ENCODE peak calls at places on chromosomes 4 and X, in eight cellular contexts. One of them, this sample, is unnamed.

GRCh38 chr4:2266821-2267220 is 4.9 kb upstream of the MXD4 start:
- DNase-seq in HCT116: no peak
- DNase-seq in sigmoid colon: no peak
- DNase-seq in uterus: no peak
- DNase-seq in endothelial cell of umbilical vein: no peak
- DNase-seq in ovary: no peak
- DNase-seq in suprapubic skin: no peak
- DNase-seq in right lobe of liver: no peak
- DNase-seq in this sample: no peak

GRCh38 chr4:113435893-113436292 is 325.6 kb downstream of the CAMK2D start:
- DNase-seq in HCT116: peak; percentile 84
- DNase-seq in sigmoid colon: peak; percentile 85
- DNase-seq in uterus: peak; percentile 75
- DNase-seq in endothelial cell of umbilical vein: peak; percentile 94
- DNase-seq in ovary: peak; percentile 45
- DNase-seq in suprapubic skin: peak; percentile 75
- DNase-seq in right lobe of liver: no peak
- DNase-seq in this sample: no peak

GRCh38 chrX:109857898-109858297 is 124.8 kb upstream of the ACSL4 start:
- DNase-seq in HCT116: no peak
- DNase-seq in sigmoid colon: no peak
- DNase-seq in uterus: no peak
- DNase-seq in endothelial cell of umbilical vein: peak; percentile 38
- DNase-seq in ovary: no peak
- DNase-seq in suprapubic skin: no peak
- DNase-seq in right lobe of liver: no peak
- DNase-seq in this sample: no peak

GRCh38 chr4:37879365-37879764 is 11.5 kb upstream of the TBC1D1 start:
- DNase-seq in HCT116: no peak
- DNase-seq in sigmoid colon: no peak
- DNase-seq in uterus: no peak
- DNase-seq in endothelial cell of umbilical vein: no peak
- DNase-seq in ovary: no peak
- DNase-seq in suprapubic skin: no peak
- DNase-seq in right lobe of liver: no peak
- DNase-seq in this sample: no peak

GRCh38 chr4:163395758-163396157 is 52.1 kb downstream of the NPY5R start:
- DNase-seq in HCT116: no peak
- DNase-seq in sigmoid colon: no peak
- DNase-seq in uterus: no peak
- DNase-seq in endothelial cell of umbilical vein: no peak
- DNase-seq in ovary: no peak
- DNase-seq in suprapubic skin: no peak
- DNase-seq in right lobe of liver: no peak
- DNase-seq in this sample: no peak

GRCh38 chr4:109994415-109994827 is 81.7 kb downstream of the EGF start:
- DNase-seq in HCT116: no peak
- DNase-seq in sigmoid colon: no peak
- DNase-seq in uterus: no peak
- DNase-seq in endothelial cell of umbilical vein: no peak
- DNase-seq in ovary: no peak
- DNase-seq in suprapubic skin: no peak
- DNase-seq in right lobe of liver: no peak
- DNase-seq in this sample: no peak

GRCh38 chr4:106541253-106541652 is 172.7 kb upstream of the GIMD1 start:
- DNase-seq in HCT116: no peak
- DNase-seq in sigmoid colon: no peak
- DNase-seq in uterus: no peak
- DNase-seq in endothelial cell of umbilical vein: peak; percentile 62
- DNase-seq in ovary: no peak
- DNase-seq in suprapubic skin: no peak
- DNase-seq in right lobe of liver: no peak
- DNase-seq in this sample: no peak

GRCh38 chrX:22039541-22039940 is 7.4 kb downstream of the PHEX start:
- DNase-seq in HCT116: no peak
- DNase-seq in sigmoid colon: no peak
- DNase-seq in uterus: no peak
- DNase-seq in endothelial cell of umbilical vein: no peak
- DNase-seq in ovary: no peak
- DNase-seq in suprapubic skin: no peak
- DNase-seq in right lobe of liver: no peak
- DNase-seq in this sample: no peak

GRCh38 chr4:94976371-94977011 is 218.7 kb downstream of the BMPR1B start:
- DNase-seq in HCT116: no peak
- DNase-seq in sigmoid colon: no peak
- DNase-seq in uterus: no peak
- DNase-seq in endothelial cell of umbilical vein: peak; percentile 30
- DNase-seq in ovary: no peak
- DNase-seq in suprapubic skin: no peak
- DNase-seq in right lobe of liver: no peak
- DNase-seq in this sample: no peak

GRCh38 chrX:40237745-40238178 is 140.0 kb upstream of the BCOR start:
- DNase-seq in HCT116: no peak
- DNase-seq in sigmoid colon: no peak
- DNase-seq in uterus: no peak
- DNase-seq in endothelial cell of umbilical vein: no peak
- DNase-seq in ovary: no peak
- DNase-seq in suprapubic skin: no peak
- DNase-seq in right lobe of liver: no peak
- DNase-seq in this sample: no peak

GRCh38 chr4:64095398-64095797 is 313.9 kb downstream of the TECRL start:
- DNase-seq in HCT116: no peak
- DNase-seq in sigmoid colon: no peak
- DNase-seq in uterus: no peak
- DNase-seq in endothelial cell of umbilical vein: no peak
- DNase-seq in ovary: no peak
- DNase-seq in suprapubic skin: no peak
- DNase-seq in right lobe of liver: no peak
- DNase-seq in this sample: no peak

GRCh38 chr4:158159054-158159717 is 13.6 kb downstream of the GASK1B start:
- DNase-seq in HCT116: no peak
- DNase-seq in sigmoid colon: no peak
- DNase-seq in uterus: no peak
- DNase-seq in endothelial cell of umbilical vein: peak; percentile 86
- DNase-seq in ovary: no peak
- DNase-seq in suprapubic skin: no peak
- DNase-seq in right lobe of liver: no peak
- DNase-seq in this sample: no peak

GRCh38 chr4:128868758-128869157 is 59.3 kb downstream of the JADE1 start:
- DNase-seq in HCT116: no peak
- DNase-seq in sigmoid colon: no peak
- DNase-seq in uterus: no peak
- DNase-seq in endothelial cell of umbilical vein: no peak
- DNase-seq in ovary: no peak
- DNase-seq in suprapubic skin: no peak
- DNase-seq in right lobe of liver: no peak
- DNase-seq in this sample: no peak

GRCh38 chr4:185782523-185782922 is 29.5 kb downstream of the SORBS2 start:
- DNase-seq in HCT116: no peak
- DNase-seq in sigmoid colon: no peak
- DNase-seq in uterus: no peak
- DNase-seq in endothelial cell of umbilical vein: peak; percentile 58
- DNase-seq in ovary: no peak
- DNase-seq in suprapubic skin: no peak
- DNase-seq in right lobe of liver: no peak
- DNase-seq in this sample: no peak

GRCh38 chrX:109533005-109533404 is 3.6 kb upstream of the NXT2 start:
- DNase-seq in HCT116: no peak
- DNase-seq in sigmoid colon: no peak
- DNase-seq in uterus: no peak
- DNase-seq in endothelial cell of umbilical vein: no peak
- DNase-seq in ovary: no peak
- DNase-seq in suprapubic skin: no peak
- DNase-seq in right lobe of liver: no peak
- DNase-seq in this sample: no peak

GRCh38 chr4:128393111-128393704 is 105.6 kb upstream of the PGRMC2 start:
- DNase-seq in HCT116: no peak
- DNase-seq in sigmoid colon: no peak
- DNase-seq in uterus: no peak
- DNase-seq in endothelial cell of umbilical vein: peak; percentile 5
- DNase-seq in ovary: no peak
- DNase-seq in suprapubic skin: no peak
- DNase-seq in right lobe of liver: no peak
- DNase-seq in this sample: no peak

GRCh38 chr4:89256203-89256800 is 51.3 kb downstream of the GPRIN3 start:
- DNase-seq in HCT116: no peak
- DNase-seq in sigmoid colon: no peak
- DNase-seq in uterus: no peak
- DNase-seq in endothelial cell of umbilical vein: no peak
- DNase-seq in ovary: no peak
- DNase-seq in suprapubic skin: no peak
- DNase-seq in right lobe of liver: no peak
- DNase-seq in this sample: no peak
- H3K4me1 ChIP-seq in HCT116: no peaks in the 10 kb centered on the region
- H3K4me1 ChIP-seq in sigmoid colon: no peaks in the 10 kb centered on the region
- H3K4me1 ChIP-seq in uterus: no peaks in the 10 kb centered on the region
- H3K4me1 ChIP-seq in endothelial cell of umbilical vein: no peaks in the 10 kb centered on the region
- H3K4me1 ChIP-seq in ovary: no peaks in the 10 kb centered on the region
- H3K4me1 ChIP-seq in suprapubic skin: no peaks in the 10 kb centered on the region
- H3K4me1 ChIP-seq in right lobe of liver: no peaks in the 10 kb centered on the region
- H3K4me1 ChIP-seq in this sample: no peaks in the 10 kb centered on the region

GRCh38 chr4:4388418-4388817 is 1.5 kb downstream of the NSG1 start:
- DNase-seq in HCT116: no peak
- DNase-seq in sigmoid colon: no peak
- DNase-seq in uterus: no peak
- DNase-seq in endothelial cell of umbilical vein: peak; percentile 31
- DNase-seq in ovary: no peak
- DNase-seq in suprapubic skin: no peak
- DNase-seq in right lobe of liver: no peak
- DNase-seq in this sample: no peak
- H3K4me3 ChIP-seq in HCT116: no peak overlapping the region
- H3K4me3 ChIP-seq in sigmoid colon: no peak overlapping the region
- H3K4me3 ChIP-seq in uterus: no peak overlapping the region
- H3K4me3 ChIP-seq in endothelial cell of umbilical vein: no peak overlapping the region
- H3K4me3 ChIP-seq in ovary: no peak overlapping the region
- H3K4me3 ChIP-seq in suprapubic skin: peak overlapping the region; percentile 60
- H3K4me3 ChIP-seq in right lobe of liver: no peak overlapping the region
- H3K4me3 ChIP-seq in this sample: no peak overlapping the region

DNA sequence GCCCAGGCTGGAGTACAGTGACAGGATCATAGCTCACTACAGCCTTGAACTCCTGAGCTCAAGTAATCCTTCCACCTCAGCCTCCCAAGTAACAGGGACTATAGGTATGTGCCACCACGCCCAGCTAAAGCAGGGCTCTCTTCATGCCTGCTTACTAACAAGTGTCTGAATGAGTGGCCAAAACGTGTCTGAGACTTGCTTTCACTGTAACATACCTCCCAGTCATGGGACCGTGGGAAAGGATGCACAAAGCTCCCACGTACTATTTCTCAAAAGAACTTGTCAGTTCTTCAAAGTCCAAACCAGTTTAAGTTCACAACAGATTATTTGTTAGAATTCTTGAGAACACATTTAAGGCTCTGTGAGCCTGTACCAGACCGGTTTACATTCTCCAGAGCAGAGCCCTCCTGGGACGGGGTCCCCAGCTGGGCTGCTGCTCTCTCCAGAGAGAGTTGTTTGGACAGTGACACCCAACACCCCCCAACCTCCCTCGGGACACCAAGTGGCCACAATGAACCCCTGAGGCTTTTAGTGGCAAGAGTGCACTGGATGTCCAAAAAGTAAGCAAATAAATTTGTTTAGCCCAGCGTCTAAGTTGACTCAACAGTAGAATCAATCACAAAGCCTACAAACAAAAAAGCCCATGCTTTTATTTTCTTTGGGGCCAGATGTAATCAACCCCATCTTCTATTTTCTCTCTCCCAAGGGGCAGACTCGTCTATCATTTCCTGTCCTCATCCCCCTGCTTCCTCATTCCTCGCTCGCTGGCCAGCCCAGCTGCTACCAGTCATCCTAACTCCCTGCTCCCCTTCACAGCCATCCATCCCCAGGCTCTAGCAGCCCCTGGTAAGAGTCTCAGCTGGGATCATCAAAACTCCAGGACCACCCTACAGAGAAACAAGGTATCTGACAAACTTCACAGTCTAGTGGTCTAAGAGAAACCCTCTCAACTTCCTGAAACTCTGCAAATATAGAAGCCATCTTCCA is 23.9 kb downstream of the SH3KBP1 start:
- DNase-seq in HCT116: no peak
- DNase-seq in sigmoid colon: no peak
- DNase-seq in uterus: no peak
- DNase-seq in endothelial cell of umbilical vein: no peak
- DNase-seq in ovary: no peak
- DNase-seq in suprapubic skin: no peak
- DNase-seq in right lobe of liver: no peak
- DNase-seq in this sample: no peak
- TF ChIP-seq POLR2A in HCT116: no peak
- TF ChIP-seq POLR2A in sigmoid colon: no peak
- TF ChIP-seq POLR2A in uterus: no peak
- TF ChIP-seq POLR2A in endothelial cell of umbilical vein: no peak
- TF ChIP-seq POLR2A in ovary: no peak
- TF ChIP-seq POLR2A in suprapubic skin: no peak
- TF ChIP-seq POLR2A in right lobe of liver: no peak
- TF ChIP-seq POLR2A in this sample: no peak

GRCh38 chr4:150206265-150206664 is 128.0 kb downstream of the DCLK2 start:
- DNase-seq in HCT116: no peak
- DNase-seq in sigmoid colon: no peak
- DNase-seq in uterus: no peak
- DNase-seq in endothelial cell of umbilical vein: no peak
- DNase-seq in ovary: no peak
- DNase-seq in suprapubic skin: no peak
- DNase-seq in right lobe of liver: no peak
- DNase-seq in this sample: no peak

GRCh38 chr4:150206981-150207380 is 128.7 kb downstream of the DCLK2 start:
- DNase-seq in HCT116: no peak
- DNase-seq in sigmoid colon: no peak
- DNase-seq in uterus: no peak
- DNase-seq in endothelial cell of umbilical vein: no peak
- DNase-seq in ovary: no peak
- DNase-seq in suprapubic skin: no peak
- DNase-seq in right lobe of liver: no peak
- DNase-seq in this sample: no peak

GRCh38 chr4:150207871-150208270 is 129.6 kb downstream of the DCLK2 start:
- DNase-seq in HCT116: no peak
- DNase-seq in sigmoid colon: no peak
- DNase-seq in uterus: no peak
- DNase-seq in endothelial cell of umbilical vein: no peak
- DNase-seq in ovary: no peak
- DNase-seq in suprapubic skin: no peak
- DNase-seq in right lobe of liver: no peak
- DNase-seq in this sample: no peak

GRCh38 chr4:150209140-150209829 is 131.0 kb downstream of the DCLK2 start:
- DNase-seq in HCT116: peak; percentile 49
- DNase-seq in sigmoid colon: peak; percentile 80
- DNase-seq in uterus: peak; percentile 55
- DNase-seq in endothelial cell of umbilical vein: peak; percentile 73
- DNase-seq in ovary: peak; percentile 45
- DNase-seq in suprapubic skin: no peak
- DNase-seq in right lobe of liver: no peak
- DNase-seq in this sample: peak; percentile 60

DNA sequence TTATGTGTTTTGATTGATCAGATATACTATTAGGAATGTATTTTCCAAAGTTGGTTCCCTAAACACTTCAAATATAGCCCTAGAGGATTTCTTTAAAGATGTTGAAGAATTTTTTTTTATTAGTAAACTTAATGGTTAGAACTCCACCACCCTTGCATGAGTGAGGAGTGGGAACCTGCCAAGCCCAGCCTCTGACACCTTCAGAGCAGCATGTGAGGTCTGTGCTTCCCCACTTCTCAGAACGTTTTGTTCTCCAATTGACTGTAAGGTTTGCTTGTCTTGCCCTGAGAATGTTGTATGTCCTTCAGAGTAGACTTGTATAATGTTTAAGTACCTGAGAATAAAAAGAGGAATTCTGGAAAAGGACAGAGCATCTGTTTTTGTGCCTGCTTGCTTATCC is 126.8 kb downstream of the DCLK2 start:
- DNase-seq in HCT116: no peak
- DNase-seq in sigmoid colon: no peak
- DNase-seq in uterus: no peak
- DNase-seq in endothelial cell of umbilical vein: no peak
- DNase-seq in ovary: no peak
- DNase-seq in suprapubic skin: no peak
- DNase-seq in right lobe of liver: no peak
- DNase-seq in this sample: no peak
- H3K4me1 ChIP-seq in HCT116: no peaks in the 10 kb centered on the region
- H3K4me1 ChIP-seq in sigmoid colon: no peaks in the 10 kb centered on the region
- H3K4me1 ChIP-seq in uterus: no peaks in the 10 kb centered on the region
- H3K4me1 ChIP-seq in endothelial cell of umbilical vein: no peaks in the 10 kb centered on the region
- H3K4me1 ChIP-seq in ovary: peaks cover 2% of the 10 kb centered on the region
- H3K4me1 ChIP-seq in suprapubic skin: no peaks in the 10 kb centered on the region
- H3K4me1 ChIP-seq in right lobe of liver: no peaks in the 10 kb centered on the region
- H3K4me1 ChIP-seq in this sample: peaks cover 12% of the 10 kb centered on the region